ENCODE peak calls at places on chromosomes 7 and 10, in five cellular contexts. A is cardiac muscle cell, J is nephron progenitor cell, U is A549, R is fibroblast of the conjunctiva. V is an unnamed sample.

GRCh38 chr10:116470768-116471415 is 43.2 kb downstream of the PNLIPRP3 start:
- DNase-seq in A (no peak), J (peak; percentile 9), U (peak; percentile 41), R (no peak), V (no peak)

GRCh38 chr7:116836080-116836479 is 26.3 kb upstream of the CAPZA2 start:
- DNase-seq in A (peak; percentile 7), J (no peak), U (no peak), R (no peak), V (no peak)

GRCh38 chr10:72523932-72524396 is 101.9 kb downstream of the MICU1 start:
- DNase-seq in A (no peak), J (no peak), U (no peak), R (no peak), V (no peak)

GRCh38 chr10:100881552-100882250 is 31.1 kb upstream of the SLF2 start:
- DNase-seq in A (no peak), J (no peak), U (no peak), R (no peak), V (no peak)

GRCh38 chr10:49324711-49325110 is 25.7 kb downstream of the C10orf71 start:
- DNase-seq in A (no peak), J (no peak), U (no peak), R (no peak), V (no peak)

GRCh38 chr7:55172161-55172560 is 153.3 kb downstream of the EGFR start:
- DNase-seq in A (no peak), J (no peak), U (no peak), R (no peak), V (no peak)

GRCh38 chr10:102399217-102400021 is 3.9 kb downstream of the NFKB2 start:
- DNase-seq in A (peak; percentile 92), J (peak; percentile 93), U (peak; percentile 90), R (peak; percentile 68), V (peak; percentile 70)

GRCh38 chr7:157676001-157676400 is 339.2 kb downstream of the DNAJB6 start:
- DNase-seq in A (no peak), J (no peak), U (no peak), R (no peak), V (no peak)

GRCh38 chr7:15848362-15848761 is 161.9 kb upstream of the MEOX2 start:
- DNase-seq in A (no peak), J (no peak), U (no peak), R (no peak), V (no peak)

GRCh38 chr7:156666368-156667109 is 26.0 kb downstream of the RNF32 start:
- DNase-seq in A (no peak), J (no peak), U (no peak), R (no peak), V (no peak)

GRCh38 chr7:98521089-98521692 is 95.9 kb upstream of the NPTX2 start:
- DNase-seq in A (no peak), J (no peak), U (no peak), R (no peak), V (no peak)

GRCh38 chr10:21449288-21449966 is 76.1 kb downstream of the SKIDA1 start:
- DNase-seq in A (no peak), J (no peak), U (no peak), R (no peak), V (no peak)

GRCh38 chr7:107463139-107464078 is 6.4 kb upstream of the GPR22 start:
- DNase-seq in A (peak; percentile 61), J (peak; percentile 23), U (peak; percentile 71), R (peak; percentile 75), V (peak; percentile 65)

GRCh38 chr7:42605800-42606199 is 306.1 kb downstream of the C7orf25 start:
- DNase-seq in A (no peak), J (no peak), U (no peak), R (no peak), V (peak; percentile 65)

GRCh38 chr7:156198277-156198676 is 386.0 kb upstream of the SHH start:
- DNase-seq in A (no peak), J (no peak), U (no peak), R (no peak), V (no peak)

GRCh38 chr10:279232-279631 is 144.0 kb downstream of the ZMYND11 start:
- DNase-seq in A (no peak), J (no peak), U (no peak), R (no peak), V (no peak)

GRCh38 chr10:113566888-113567287 is 14.0 kb downstream of the HABP2 start:
- DNase-seq in A (no peak), J (no peak), U (no peak), R (no peak), V (no peak)

GRCh38 chr7:226281-226882 is 34.0 kb downstream of the FAM20C start:
- DNase-seq in A (no peak), J (no peak), U (peak; percentile 29), R (no peak), V (no peak)

GRCh38 chr10:68330852-68331454 is 911 bp upstream of the HNRNPH3 start:
- DNase-seq in A (no peak), J (peak; percentile 8), U (peak; percentile 24), R (peak; percentile 6), V (no peak)

GRCh38 chr7:29940199-29940598 is 49.4 kb downstream of the SCRN1 start:
- DNase-seq in A (no peak), J (no peak), U (no peak), R (no peak), V (no peak)

GRCh38 chr7:64882341-64883112 is 20.5 kb upstream of the ZNF273 start:
- DNase-seq in A (no peak), J (no peak), U (no peak), R (no peak), V (no peak)

V was measured in stromal cell of bone marrow.